ENCODE peak calls at places on chromosomes 2 and 18, in seven cellular contexts. One of them, this sample, is unnamed.

GRCh38 chr18:76922107-76922506 is 99.8 kb downstream of the ZNF236 start:
- DNase-seq in heart right ventricle: peak; percentile 27
- DNase-seq in 8988T: peak; percentile 17
- DNase-seq in AG09309: no peak
- DNase-seq in fibroblast of lung: peak; percentile 73
- DNase-seq in heart left ventricle: no peak
- DNase-seq in dermis microvascular lymphatic vessel endothelial cell: peak; percentile 59
- DNase-seq in this sample: peak; percentile 50

GRCh38 chr2:105546623-105546964 is 147.7 kb upstream of the FHL2 start:
- DNase-seq in heart right ventricle: no peak
- DNase-seq in fibroblast of lung: no peak
- DNase-seq in dermis microvascular lymphatic vessel endothelial cell: peak; percentile 51
- DNase-seq in 8988T: no peak
- DNase-seq in heart left ventricle: no peak
- DNase-seq in AG09309: no peak
- DNase-seq in this sample: no peak

GRCh38 chr2:30235008-30235655 is 3.8 kb downstream of the LBH start:
- DNase-seq in AG09309: no peak
- DNase-seq in heart left ventricle: no peak
- DNase-seq in heart right ventricle: no peak
- DNase-seq in fibroblast of lung: no peak
- DNase-seq in dermis microvascular lymphatic vessel endothelial cell: no peak
- DNase-seq in 8988T: no peak
- DNase-seq in this sample: no peak

GRCh38 chr2:26580151-26580550 is 61.0 kb downstream of the CIB4 start:
- DNase-seq in dermis microvascular lymphatic vessel endothelial cell: no peak
- DNase-seq in heart left ventricle: no peak
- DNase-seq in AG09309: no peak
- DNase-seq in fibroblast of lung: no peak
- DNase-seq in 8988T: no peak
- DNase-seq in heart right ventricle: no peak
- DNase-seq in this sample: no peak

GRCh38 chr2:43127208-43127940 is 99.0 kb downstream of the ZFP36L2 start:
- DNase-seq in fibroblast of lung: peak; percentile 39
- DNase-seq in heart right ventricle: peak; percentile 63
- DNase-seq in dermis microvascular lymphatic vessel endothelial cell: no peak
- DNase-seq in 8988T: peak; percentile 90
- DNase-seq in AG09309: no peak
- DNase-seq in heart left ventricle: peak; percentile 73
- DNase-seq in this sample: peak; percentile 53

GRCh38 chr18:65946777-65947176 is 196.0 kb downstream of the CDH7 start:
- DNase-seq in AG09309: no peak
- DNase-seq in dermis microvascular lymphatic vessel endothelial cell: no peak
- DNase-seq in heart right ventricle: no peak
- DNase-seq in 8988T: no peak
- DNase-seq in heart left ventricle: no peak
- DNase-seq in fibroblast of lung: no peak
- DNase-seq in this sample: no peak

GRCh38 chr18:42578781-42579180 is 536.7 kb downstream of the RIT2 start:
- DNase-seq in heart left ventricle: no peak
- DNase-seq in dermis microvascular lymphatic vessel endothelial cell: no peak
- DNase-seq in 8988T: no peak
- DNase-seq in fibroblast of lung: no peak
- DNase-seq in AG09309: no peak
- DNase-seq in heart right ventricle: no peak
- DNase-seq in this sample: no peak

GRCh38 chr2:30223413-30223874 is 7.9 kb upstream of the LBH start:
- DNase-seq in 8988T: no peak
- DNase-seq in heart right ventricle: no peak
- DNase-seq in AG09309: no peak
- DNase-seq in heart left ventricle: no peak
- DNase-seq in dermis microvascular lymphatic vessel endothelial cell: no peak
- DNase-seq in fibroblast of lung: no peak
- DNase-seq in this sample: no peak

GRCh38 chr18:34933880-34934689 is 107.1 kb upstream of the MAPRE2 start:
- DNase-seq in heart right ventricle: no peak
- DNase-seq in AG09309: no peak
- DNase-seq in dermis microvascular lymphatic vessel endothelial cell: no peak
- DNase-seq in heart left ventricle: no peak
- DNase-seq in fibroblast of lung: peak; percentile 37
- DNase-seq in 8988T: no peak
- DNase-seq in this sample: no peak

GRCh38 chr18:26327062-26327461 is 100.8 kb downstream of the TAF4B start:
- DNase-seq in AG09309: no peak
- DNase-seq in 8988T: no peak
- DNase-seq in heart left ventricle: no peak
- DNase-seq in heart right ventricle: no peak
- DNase-seq in dermis microvascular lymphatic vessel endothelial cell: no peak
- DNase-seq in fibroblast of lung: no peak
- DNase-seq in this sample: no peak

GRCh38 chr2:43426305-43427031 is 169.4 kb downstream of the THADA start:
- DNase-seq in fibroblast of lung: peak; percentile 96
- DNase-seq in heart left ventricle: peak; percentile 37
- DNase-seq in heart right ventricle: peak; percentile 41
- DNase-seq in dermis microvascular lymphatic vessel endothelial cell: peak; percentile 84
- DNase-seq in 8988T: peak; percentile 26
- DNase-seq in AG09309: peak; percentile 94
- DNase-seq in this sample: peak; percentile 84

GRCh38 chr2:17752892-17753802 is 463 bp downstream of the SMC6 start:
- DNase-seq in dermis microvascular lymphatic vessel endothelial cell: no peak
- DNase-seq in heart right ventricle: peak; percentile 40
- DNase-seq in heart left ventricle: peak; percentile 54
- DNase-seq in AG09309: no peak
- DNase-seq in 8988T: no peak
- DNase-seq in fibroblast of lung: peak; percentile 27
- DNase-seq in this sample: peak; percentile 10

GRCh38 chr2:98476192-98476868 is 31.7 kb downstream of the INPP4A start:
- DNase-seq in heart right ventricle: no peak
- DNase-seq in AG09309: no peak
- DNase-seq in heart left ventricle: no peak
- DNase-seq in dermis microvascular lymphatic vessel endothelial cell: no peak
- DNase-seq in 8988T: no peak
- DNase-seq in fibroblast of lung: no peak
- DNase-seq in this sample: no peak

GRCh38 chr18:77804382-77804781 is 554.7 kb downstream of the GALR1 start:
- DNase-seq in 8988T: no peak
- DNase-seq in dermis microvascular lymphatic vessel endothelial cell: no peak
- DNase-seq in heart left ventricle: no peak
- DNase-seq in AG09309: no peak
- DNase-seq in heart right ventricle: no peak
- DNase-seq in fibroblast of lung: no peak
- DNase-seq in this sample: no peak

GRCh38 chr18:13461488-13461887 is 242.9 kb downstream of the LDLRAD4 start:
- DNase-seq in 8988T: no peak
- DNase-seq in fibroblast of lung: no peak
- DNase-seq in heart right ventricle: no peak
- DNase-seq in dermis microvascular lymphatic vessel endothelial cell: no peak
- DNase-seq in AG09309: no peak
- DNase-seq in heart left ventricle: no peak
- DNase-seq in this sample: no peak

GRCh38 chr2:48334180-48334579 is 195.8 kb upstream of the STON1 start:
- DNase-seq in fibroblast of lung: no peak
- DNase-seq in heart left ventricle: no peak
- DNase-seq in dermis microvascular lymphatic vessel endothelial cell: no peak
- DNase-seq in heart right ventricle: no peak
- DNase-seq in AG09309: no peak
- DNase-seq in 8988T: no peak
- DNase-seq in this sample: no peak

GRCh38 chr2:229489016-229489415 is 217.9 kb upstream of the PID1 start:
- DNase-seq in fibroblast of lung: peak; percentile 34
- DNase-seq in 8988T: peak; percentile 33
- DNase-seq in dermis microvascular lymphatic vessel endothelial cell: no peak
- DNase-seq in heart left ventricle: no peak
- DNase-seq in heart right ventricle: no peak
- DNase-seq in AG09309: peak; percentile 31
- DNase-seq in this sample: no peak

GRCh38 chr2:52395912-52396311 is 1364.0 kb upstream of the NRXN1 start:
- DNase-seq in heart left ventricle: no peak
- DNase-seq in 8988T: no peak
- DNase-seq in AG09309: no peak
- DNase-seq in dermis microvascular lymphatic vessel endothelial cell: no peak
- DNase-seq in heart right ventricle: no peak
- DNase-seq in fibroblast of lung: peak; percentile 63
- DNase-seq in this sample: no peak

GRCh38 chr2:96251721-96252292 is 14.0 kb downstream of the TMEM127 start:
- DNase-seq in 8988T: no peak
- DNase-seq in dermis microvascular lymphatic vessel endothelial cell: peak; percentile 93
- DNase-seq in fibroblast of lung: peak; percentile 93
- DNase-seq in AG09309: peak; percentile 92
- DNase-seq in heart left ventricle: peak; percentile 82
- DNase-seq in heart right ventricle: peak; percentile 71
- DNase-seq in this sample: peak; percentile 34

GRCh38 chr2:235066895-235067294 is 115.1 kb downstream of the SH3BP4 start:
- DNase-seq in 8988T: no peak
- DNase-seq in AG09309: no peak
- DNase-seq in heart right ventricle: no peak
- DNase-seq in fibroblast of lung: no peak
- DNase-seq in heart left ventricle: no peak
- DNase-seq in dermis microvascular lymphatic vessel endothelial cell: no peak
- DNase-seq in this sample: no peak

GRCh38 chr2:179543361-179543901 is 278.8 kb upstream of the SESTD1 start:
- DNase-seq in AG09309: peak; percentile 68
- DNase-seq in heart left ventricle: no peak
- DNase-seq in 8988T: no peak
- DNase-seq in dermis microvascular lymphatic vessel endothelial cell: no peak
- DNase-seq in fibroblast of lung: peak; percentile 2
- DNase-seq in heart right ventricle: no peak
- DNase-seq in this sample: no peak

GRCh38 chr2:2765176-2765800 is 434.2 kb upstream of the MYT1L start:
- DNase-seq in heart right ventricle: no peak
- DNase-seq in heart left ventricle: no peak
- DNase-seq in dermis microvascular lymphatic vessel endothelial cell: no peak
- DNase-seq in AG09309: no peak
- DNase-seq in fibroblast of lung: no peak
- DNase-seq in 8988T: no peak
- DNase-seq in this sample: no peak

GRCh38 chr2:70101174-70101573 is 13.9 kb downstream of the PCBP1 start:
- DNase-seq in fibroblast of lung: no peak
- DNase-seq in heart left ventricle: no peak
- DNase-seq in 8988T: no peak
- DNase-seq in dermis microvascular lymphatic vessel endothelial cell: no peak
- DNase-seq in AG09309: no peak
- DNase-seq in heart right ventricle: no peak
- DNase-seq in this sample: no peak